ENCODE peak calls at places on chromosomes 6 and 20, in five cellular contexts. One of them, this sample, is unnamed.
A peak's percentile ranks its signal among the peaks of the same experiment; 100 is the strongest.

GRCh38 chr20:46169245-46170171 is 51.4 kb downstream of the CD40 start:
- DNase-seq in Panc1: no peak
- DNase-seq in stomach: no peak
- DNase-seq in HepG2: no peak
- DNase-seq in GM23338: no peak
- DNase-seq in this sample: no peak

GRCh38 chr20:47727170-47727880 is 58.0 kb downstream of the SULF2 start:
- DNase-seq in Panc1: no peak
- DNase-seq in stomach: peak; percentile 40
- DNase-seq in HepG2: no peak
- DNase-seq in GM23338: no peak
- DNase-seq in this sample: peak; percentile 74

GRCh38 chr6:137903933-137904821 is 37.1 kb downstream of the TNFAIP3 start:
- DNase-seq in Panc1: no peak
- DNase-seq in stomach: no peak
- DNase-seq in HepG2: peak; percentile 30
- DNase-seq in GM23338: no peak
- DNase-seq in this sample: no peak

GRCh38 chr20:7411075-7411474 is 529.2 kb downstream of the HAO1 start:
- DNase-seq in Panc1: no peak
- DNase-seq in stomach: no peak
- DNase-seq in HepG2: no peak
- DNase-seq in GM23338: peak; percentile 8
- DNase-seq in this sample: no peak

GRCh38 chr6:113858067-113858604 is 991 bp downstream of the MARCKS start:
- DNase-seq in Panc1: no peak
- DNase-seq in stomach: peak; percentile 46
- DNase-seq in HepG2: no peak
- DNase-seq in GM23338: peak; percentile 68
- DNase-seq in this sample: peak; percentile 78

GRCh38 chr6:84752118-84752850 is 12.1 kb downstream of the TBX18 start:
- DNase-seq in Panc1: no peak
- DNase-seq in stomach: no peak
- DNase-seq in HepG2: no peak
- DNase-seq in GM23338: peak; percentile 35
- DNase-seq in this sample: no peak

GRCh38 chr20:34311118-34312023 is 8.2 kb upstream of the AHCY start:
- DNase-seq in Panc1: no peak
- DNase-seq in stomach: peak; percentile 72
- DNase-seq in HepG2: peak; percentile 100
- DNase-seq in GM23338: peak; percentile 79
- DNase-seq in this sample: no peak

GRCh38 chr6:150766201-150766997 is 99.1 kb upstream of the MTHFD1L start:
- DNase-seq in Panc1: no peak
- DNase-seq in stomach: no peak
- DNase-seq in HepG2: no peak
- DNase-seq in GM23338: no peak
- DNase-seq in this sample: no peak

GRCh38 chr6:11702039-11702795 is 76.4 kb downstream of the ADTRP start:
- DNase-seq in Panc1: no peak
- DNase-seq in stomach: no peak
- DNase-seq in HepG2: no peak
- DNase-seq in GM23338: no peak
- DNase-seq in this sample: no peak

GRCh38 chr20:57230247-57230646 is 36.2 kb downstream of the BMP7 start:
- DNase-seq in Panc1: no peak
- DNase-seq in stomach: no peak
- DNase-seq in HepG2: no peak
- DNase-seq in GM23338: no peak
- DNase-seq in this sample: no peak

GRCh38 chr6:33417127-33417902 is 592 bp downstream of the CUTA start:
- DNase-seq in Panc1: no peak
- DNase-seq in stomach: no peak
- DNase-seq in HepG2: no peak
- DNase-seq in GM23338: peak; percentile 26
- DNase-seq in this sample: no peak

GRCh38 chr6:107657755-107658461 is 166.2 kb downstream of the SCML4 start:
- DNase-seq in Panc1: peak; percentile 38
- DNase-seq in stomach: peak; percentile 39
- DNase-seq in HepG2: no peak
- DNase-seq in GM23338: peak; percentile 43
- DNase-seq in this sample: peak; percentile 88
- TF ChIP-seq CTCF in Panc1: no peak
- TF ChIP-seq CTCF in stomach: no peak
- TF ChIP-seq CTCF in HepG2: no peak
- TF ChIP-seq CTCF in GM23338: no peak
- TF ChIP-seq CTCF in this sample: peak; percentile 20

GRCh38 chr20:19973920-19974620 is 43.1 kb upstream of the NAA20 start:
- DNase-seq in Panc1: no peak
- DNase-seq in stomach: peak; percentile 42
- DNase-seq in HepG2: no peak
- DNase-seq in GM23338: no peak
- DNase-seq in this sample: peak; percentile 93
- TF ChIP-seq POLR2AphosphoS5 in Panc1: no peak
- TF ChIP-seq POLR2AphosphoS5 in stomach: peak; percentile 27
- TF ChIP-seq POLR2AphosphoS5 in HepG2: no peak
- TF ChIP-seq POLR2AphosphoS5 in GM23338: no peak
- TF ChIP-seq POLR2AphosphoS5 in this sample: peak; percentile 51

GRCh38 chr6:27558028-27558724 is 85.3 kb upstream of the ZNF184 start:
- DNase-seq in Panc1: no peak
- DNase-seq in stomach: no peak
- DNase-seq in HepG2: no peak
- DNase-seq in GM23338: peak; percentile 47
- DNase-seq in this sample: no peak
- H3K4me3 ChIP-seq in Panc1: peak overlapping the region; percentile 70
- H3K4me3 ChIP-seq in stomach: no peak overlapping the region
- H3K4me3 ChIP-seq in HepG2: peak overlapping the region; percentile 50
- H3K4me3 ChIP-seq in GM23338: peak overlapping the region; percentile 70
- H3K4me3 ChIP-seq in this sample: no peak overlapping the region

DNA sequence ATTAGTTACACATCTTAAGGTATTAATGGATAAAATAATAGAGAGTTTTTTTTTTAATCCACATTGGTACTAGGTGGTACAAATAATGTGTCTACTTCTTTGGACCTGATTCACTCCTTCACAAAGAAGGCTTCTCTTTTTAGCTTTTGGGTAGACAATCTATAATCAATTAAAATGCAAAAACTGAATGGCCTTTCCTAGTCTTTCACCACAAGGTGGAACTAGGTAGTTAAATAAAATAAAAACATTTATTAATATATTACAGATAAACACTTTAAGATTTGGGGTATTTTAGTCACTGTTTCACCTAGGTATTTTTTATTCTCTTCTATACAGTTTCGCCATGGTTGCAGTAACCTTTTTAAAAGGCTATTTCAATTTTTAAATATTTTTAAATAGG is 68.3 kb upstream of the DST start:
- DNase-seq in Panc1: no peak
- DNase-seq in stomach: no peak
- DNase-seq in HepG2: no peak
- DNase-seq in GM23338: no peak
- DNase-seq in this sample: no peak
- TF ChIP-seq CTCF in Panc1: peak; percentile 28
- TF ChIP-seq CTCF in stomach: no peak
- TF ChIP-seq CTCF in HepG2: no peak
- TF ChIP-seq CTCF in GM23338: no peak
- TF ChIP-seq CTCF in this sample: no peak

GRCh38 chr6:104472245-104472644 is 387.5 kb downstream of the HACE1 start:
- DNase-seq in Panc1: no peak
- DNase-seq in stomach: no peak
- DNase-seq in HepG2: no peak
- DNase-seq in GM23338: no peak
- DNase-seq in this sample: no peak
- TF ChIP-seq POLR2AphosphoS5 in Panc1: no peak
- TF ChIP-seq POLR2AphosphoS5 in stomach: no peak
- TF ChIP-seq POLR2AphosphoS5 in HepG2: no peak
- TF ChIP-seq POLR2AphosphoS5 in GM23338: no peak
- TF ChIP-seq POLR2AphosphoS5 in this sample: no peak

DNA sequence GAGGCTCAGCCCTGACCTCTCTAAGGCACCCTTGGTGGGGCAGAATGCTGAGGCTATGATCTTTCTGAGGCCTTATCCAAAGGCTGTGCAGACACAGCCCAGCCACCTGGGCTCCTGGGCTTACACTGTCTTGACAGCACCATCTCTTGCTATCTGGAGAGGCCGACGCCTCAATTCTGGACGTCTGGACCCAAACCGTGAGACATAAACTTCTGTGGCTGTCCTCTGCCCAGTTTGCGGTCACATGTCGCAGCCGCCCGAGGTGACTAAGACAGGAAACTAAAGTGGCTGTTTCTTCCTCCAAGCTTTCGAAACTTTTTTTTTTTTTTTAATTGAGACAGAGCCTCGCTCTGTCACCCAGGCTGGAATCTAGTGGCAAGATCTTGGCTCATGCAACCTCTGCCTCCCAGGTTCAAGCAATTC is 49.3 kb downstream of the PRR18 start:
- DNase-seq in Panc1: no peak
- DNase-seq in stomach: no peak
- DNase-seq in HepG2: no peak
- DNase-seq in GM23338: no peak
- DNase-seq in this sample: no peak
- H3K4me3 ChIP-seq in Panc1: no peak overlapping the region
- H3K4me3 ChIP-seq in stomach: no peak overlapping the region
- H3K4me3 ChIP-seq in HepG2: no peak overlapping the region
- H3K4me3 ChIP-seq in GM23338: no peak overlapping the region
- H3K4me3 ChIP-seq in this sample: no peak overlapping the region

GRCh38 chr6:80607814-80608391 is 501.4 kb downstream of the BCKDHB start:
- DNase-seq in Panc1: no peak
- DNase-seq in stomach: no peak
- DNase-seq in HepG2: no peak
- DNase-seq in GM23338: peak; percentile 3
- DNase-seq in this sample: no peak

GRCh38 chr6:80610821-80611220 is 504.4 kb downstream of the BCKDHB start:
- DNase-seq in Panc1: no peak
- DNase-seq in stomach: no peak
- DNase-seq in HepG2: no peak
- DNase-seq in GM23338: no peak
- DNase-seq in this sample: no peak

GRCh38 chr6:80608881-80609280 is 502.4 kb downstream of the BCKDHB start:
- DNase-seq in Panc1: no peak
- DNase-seq in stomach: no peak
- DNase-seq in HepG2: no peak
- DNase-seq in GM23338: no peak
- DNase-seq in this sample: no peak

GRCh38 chr6:80605165-80605989 is 498.9 kb downstream of the BCKDHB start:
- DNase-seq in Panc1: no peak
- DNase-seq in stomach: no peak
- DNase-seq in HepG2: peak; percentile 18
- DNase-seq in GM23338: peak; percentile 74
- DNase-seq in this sample: no peak
- TF ChIP-seq CTCF in Panc1: peak; percentile 55
- TF ChIP-seq CTCF in stomach: no peak
- TF ChIP-seq CTCF in HepG2: peak; percentile 51
- TF ChIP-seq CTCF in GM23338: peak; percentile 80
- TF ChIP-seq CTCF in this sample: peak; percentile 12

GRCh38 chr6:131286469-131287040 is 151.3 kb downstream of the AKAP7 start:
- DNase-seq in Panc1: no peak
- DNase-seq in stomach: no peak
- DNase-seq in HepG2: no peak
- DNase-seq in GM23338: no peak
- DNase-seq in this sample: no peak

GRCh38 chr6:131282417-131282816 is 147.2 kb downstream of the AKAP7 start:
- DNase-seq in Panc1: no peak
- DNase-seq in stomach: no peak
- DNase-seq in HepG2: no peak
- DNase-seq in GM23338: no peak
- DNase-seq in this sample: no peak

GRCh38 chr6:131281471-131282270 is 146.4 kb downstream of the AKAP7 start:
- DNase-seq in Panc1: no peak
- DNase-seq in stomach: no peak
- DNase-seq in HepG2: no peak
- DNase-seq in GM23338: peak; percentile 86
- DNase-seq in this sample: no peak
- TF ChIP-seq POLR2AphosphoS5 in Panc1: no peak
- TF ChIP-seq POLR2AphosphoS5 in stomach: no peak
- TF ChIP-seq POLR2AphosphoS5 in HepG2: no peak
- TF ChIP-seq POLR2AphosphoS5 in GM23338: no peak
- TF ChIP-seq POLR2AphosphoS5 in this sample: no peak

GRCh38 chr20:21378259-21378658 is 19.1 kb downstream of the NKX2-4 start:
- DNase-seq in Panc1: no peak
- DNase-seq in stomach: no peak
- DNase-seq in HepG2: no peak
- DNase-seq in GM23338: no peak
- DNase-seq in this sample: no peak
- H3K4me3 ChIP-seq in Panc1: no peak overlapping the region
- H3K4me3 ChIP-seq in stomach: no peak overlapping the region
- H3K4me3 ChIP-seq in HepG2: no peak overlapping the region
- H3K4me3 ChIP-seq in GM23338: no peak overlapping the region
- H3K4me3 ChIP-seq in this sample: no peak overlapping the region

GRCh38 chr6:161348628-161348994 is 74.8 kb upstream of the AGPAT4 start:
- DNase-seq in Panc1: no peak
- DNase-seq in stomach: no peak
- DNase-seq in HepG2: no peak
- DNase-seq in GM23338: no peak
- DNase-seq in this sample: no peak
- TF ChIP-seq CTCF in Panc1: no peak
- TF ChIP-seq CTCF in stomach: no peak
- TF ChIP-seq CTCF in HepG2: no peak
- TF ChIP-seq CTCF in GM23338: no peak
- TF ChIP-seq CTCF in this sample: no peak